ENCODE peak calls at places on chromosomes 11 and 22, in eight cellular contexts. A, L, J, E, Y, P, B and O are unnamed samples.

GRCh38 chr11:67303132-67303988 is at the start of gene SSH3:
- DNase-seq in L (peak; percentile 94), E (peak; percentile 40), Y (peak; percentile 71), B (no peak), J (peak; percentile 76), A (peak; percentile 91), P (peak; percentile 87), O (peak; percentile 90)

GRCh38 chr11:85299247-85299646 is 327.9 kb downstream of the DLG2 start:
- DNase-seq in A (peak; percentile 16), P (no peak), L (no peak), J (no peak), B (no peak), Y (no peak), E (no peak), O (peak; percentile 25)

GRCh38 chr22:25373961-25374360 is 154.5 kb downstream of the CRYBB2 start:
- DNase-seq in Y (no peak), A (no peak), B (no peak), J (no peak), P (no peak), E (no peak), L (no peak), O (no peak)

GRCh38 chr11:10638285-10638684 is 55.3 kb downstream of the IRAG1 start:
- DNase-seq in J (no peak), B (no peak), A (no peak), E (no peak), Y (no peak), L (no peak), P (no peak), O (no peak)

GRCh38 chr11:48141475-48142100 is 75.0 kb upstream of the OR4B1 start:
- DNase-seq in Y (peak; percentile 38), L (no peak), B (no peak), A (peak; percentile 50), J (no peak), P (no peak), E (no peak), O (no peak)

GRCh38 chr11:16036218-16036617 is 320.1 kb downstream of the SOX6 start:
- DNase-seq in A (no peak), B (no peak), Y (no peak), E (no peak), L (no peak), J (no peak), P (no peak), O (no peak)

GRCh38 chr11:10742460-10743208 is 8.4 kb upstream of the CTR9 start:
- DNase-seq in Y (peak; percentile 92), L (no peak), B (peak; percentile 47), P (no peak), E (peak; percentile 18), A (peak; percentile 33), J (no peak), O (peak; percentile 38)

GRCh38 chr22:43826142-43827093 is 14.3 kb upstream of the EFCAB6 start:
- DNase-seq in L (no peak), E (no peak), Y (peak; percentile 54), P (no peak), A (peak; percentile 76), B (no peak), J (no peak), O (no peak)

GRCh38 chr11:23123766-23124165 is 263.5 kb upstream of the CCDC179 start:
- DNase-seq in P (no peak), A (peak; percentile 4), E (no peak), J (no peak), B (no peak), Y (peak; percentile 67), L (no peak), O (no peak)

GRCh38 chr11:86761978-86762377 is 38.4 kb upstream of the PRSS23 start:
- DNase-seq in A (peak; percentile 73), B (no peak), P (no peak), Y (peak; percentile 51), E (no peak), L (no peak), J (no peak), O (no peak)

GRCh38 chr11:47979378-47980092 is 824 bp upstream of the PTPRJ start:
- DNase-seq in L (peak; percentile 64), E (no peak), A (no peak), Y (no peak), J (no peak), P (no peak), B (no peak), O (no peak)

GRCh38 chr11:106473089-106473722 is 395.7 kb downstream of the AASDHPPT start:
- DNase-seq in L (no peak), E (no peak), J (no peak), Y (peak; percentile 85), P (no peak), B (no peak), A (no peak), O (no peak)

GRCh38 chr11:48012051-48012391 is 31.7 kb downstream of the PTPRJ start:
- DNase-seq in A (no peak), B (peak; percentile 75), P (no peak), E (peak; percentile 45), J (no peak), L (no peak), Y (no peak), O (no peak)

GRCh38 chr11:21911046-21911445 is 281.8 kb upstream of the ANO5 start:
- DNase-seq in Y (no peak), L (no peak), P (no peak), A (no peak), E (no peak), B (no peak), J (no peak), O (no peak)

GRCh38 chr22:18024276-18024939 is at the start of gene MICAL3:
- DNase-seq in Y (peak; percentile 80), J (peak; percentile 69), L (peak; percentile 80), B (peak; percentile 41), P (peak; percentile 82), A (peak; percentile 92), E (peak; percentile 47), O (peak; percentile 68)

GRCh38 chr22:39470462-39471335 is 13.9 kb downstream of the MGAT3 start:
- DNase-seq in A (no peak), P (peak; percentile 48), B (no peak), L (no peak), J (no peak), E (no peak), Y (no peak), O (no peak)

GRCh38 chr11:44596541-44597276 is 31.2 kb downstream of the CD82 start:
- DNase-seq in Y (no peak), P (no peak), E (peak; percentile 66), B (peak; percentile 63), A (no peak), J (no peak), L (no peak), O (no peak)

GRCh38 chr11:67732045-67732787 is 57.8 kb upstream of the ALDH3B2 start:
- DNase-seq in J (peak; percentile 66), B (peak; percentile 66), A (peak; percentile 5), E (peak; percentile 25), Y (peak; percentile 9), L (no peak), P (peak; percentile 58), O (no peak)

GRCh38 chr11:83639995-83640758 is 354.0 kb upstream of the CCDC90B start:
- DNase-seq in E (no peak), Y (no peak), L (no peak), A (no peak), J (no peak), B (no peak), P (no peak), O (no peak)